ENCODE peak calls at places on chromosomes 2 and 18, in five cellular contexts. A, W, H, G and B are unnamed samples.

GRCh38 chr18:12062974-12063373 is 30.7 kb upstream of the ANKRD62 start:
- DNase-seq in W (no peak), G (no peak), H (no peak), A (no peak), B (no peak)

GRCh38 chr2:26359886-26360473 is 13.4 kb upstream of the ADGRF3 start:
- DNase-seq in W (no peak), G (no peak), H (no peak), A (no peak), B (no peak)

GRCh38 chr2:225226441-225226840 is 173.1 kb upstream of the NYAP2 start:
- DNase-seq in G (no peak), W (no peak), H (no peak), A (no peak), B (no peak)

GRCh38 chr18:46883180-46883579 is 34.1 kb downstream of the PIAS2 start:
- DNase-seq in A (no peak), W (no peak), H (no peak), G (no peak), B (no peak)

GRCh38 chr18:23049698-23050373 is 85.4 kb upstream of the CABLES1 start:
- DNase-seq in W (no peak), A (no peak), H (no peak), G (no peak), B (no peak)

GRCh38 chr2:231883468-231883881 is 42.7 kb downstream of the NPPC start:
- DNase-seq in G (no peak), A (no peak), W (no peak), H (no peak), B (no peak)

GRCh38 chr2:201199847-201200246 is 16.9 kb downstream of the CASP10 start:
- DNase-seq in G (no peak), W (no peak), H (peak), A (no peak), B (no peak)

GRCh38 chr2:133241231-133241575 is 327.1 kb downstream of the NCKAP5 start:
- DNase-seq in W (no peak), H (no peak), G (no peak), A (no peak), B (no peak)

GRCh38 chr2:222844323-222844722 is 16.5 kb upstream of the ACSL3 start:
- DNase-seq in A (no peak), H (no peak), W (no peak), G (no peak), B (peak)

GRCh38 chr18:72692086-72692485 is 147.9 kb upstream of the CBLN2 start:
- DNase-seq in G (no peak), W (no peak), A (no peak), H (peak), B (no peak)

GRCh38 chr2:38830546-38831159 is 45.1 kb downstream of the DHX57 start:
- DNase-seq in H (no peak), G (no peak), W (no peak), A (no peak), B (no peak)

GRCh38 chr18:74951165-74951760 is 257.7 kb downstream of the PTGR3 start:
- DNase-seq in H (no peak), W (peak), A (no peak), G (peak), B (no peak)

GRCh38 chr18:3579701-3580100 is 129.7 kb downstream of the TGIF1 start:
- DNase-seq in A (no peak), G (no peak), H (no peak), W (no peak), B (no peak)

GRCh38 chr2:156436477-156437085 is 402 bp downstream of the GPD2 start:
- DNase-seq in G (no peak), W (no peak), A (no peak), H (no peak), B (peak)

GRCh38 chr2:204177251-204177976 is 240.9 kb downstream of the ICOS start:
- DNase-seq in W (no peak), A (no peak), H (no peak), G (no peak), B (no peak)

GRCh38 chr2:170038734-170039133 is 139.2 kb upstream of the MYO3B start:
- DNase-seq in G (no peak), A (no peak), W (no peak), H (no peak), B (no peak)

GRCh38 chr2:179447426-179447825 is 182.8 kb upstream of the SESTD1 start:
- DNase-seq in G (no peak), H (no peak), A (no peak), W (no peak), B (no peak)

GRCh38 chr2:132503621-132504200 is 87.1 kb downstream of the GPR39 start:
- DNase-seq in A (no peak), W (no peak), H (no peak), G (no peak), B (no peak)

GRCh38 chr2:108583903-108584520 is 49.7 kb downstream of the LIMS1 start:
- DNase-seq in H (peak), G (no peak), A (peak), W (peak), B (no peak)

GRCh38 chr2:16763493-16763899 is 97.9 kb upstream of the CYRIA start:
- DNase-seq in W (no peak), A (no peak), H (no peak), G (no peak), B (peak)

GRCh38 chr2:120669121-120669952 is 66.3 kb upstream of the GLI2 start:
- DNase-seq in W (peak), G (no peak), H (peak), A (peak), B (no peak)

GRCh38 chr2:217030081-217030480 is 170.2 kb upstream of the TNP1 start:
- DNase-seq in H (no peak), A (no peak), G (no peak), W (no peak), B (no peak)

GRCh38 chr2:70362661-70363060 is 60.8 kb upstream of the FAM136A start:
- DNase-seq in G (no peak), W (peak), A (no peak), H (no peak), B (no peak)

GRCh38 chr2:28736034-28736433 is 15.6 kb upstream of the PPP1CB start:
- DNase-seq in A (no peak), W (no peak), G (no peak), H (peak), B (no peak)

GRCh38 chr2:97712693-97713295 is 582 bp upstream of the ZAP70 start:
- DNase-seq in W (no peak), H (no peak), A (no peak), G (no peak), B (no peak)

GRCh38 chr2:203774760-203775159 is 68.3 kb downstream of the CD28 start:
- DNase-seq in H (no peak), A (no peak), G (no peak), W (no peak), B (no peak)

GRCh38 chr18:28116461-28116860 is 60.5 kb downstream of the CDH2 start:
- DNase-seq in H (no peak), W (peak), A (no peak), G (no peak), B (no peak)

GRCh38 chr2:36478332-36478738 is 119.6 kb downstream of the FEZ2 start:
- DNase-seq in W (no peak), H (peak), A (no peak), G (no peak), B (peak)

GRCh38 chr2:124187948-124188347 is 162.9 kb downstream of the CNTNAP5 start:
- DNase-seq in W (no peak), H (no peak), G (no peak), A (no peak), B (no peak)

GRCh38 chr18:22999212-22999611 is 66.1 kb downstream of the RBBP8 start:
- DNase-seq in G (no peak), W (no peak), A (no peak), H (no peak), B (no peak)

GRCh38 chr2:216404010-216404618 is 8.2 kb upstream of the SMARCAL1 start:
- DNase-seq in W (peak), A (peak), G (no peak), H (peak), B (no peak)

GRCh38 chr18:4352746-4353522 is 102.2 kb downstream of the DLGAP1 start:
- DNase-seq in G (no peak), A (no peak), H (no peak), W (no peak), B (no peak)

GRCh38 chr2:70381821-70382220 is 80.0 kb upstream of the FAM136A start:
- DNase-seq in A (no peak), W (no peak), H (peak), G (no peak), B (no peak)

GRCh38 chr18:63683152-63683551 is 19.6 kb upstream of the SERPINB11 start:
- DNase-seq in A (no peak), H (no peak), W (no peak), G (no peak), B (no peak)

GRCh38 chr2:181131584-181131983 is 151.2 kb downstream of the UBE2E3 start:
- DNase-seq in G (no peak), A (no peak), W (no peak), H (no peak), B (no peak)

GRCh38 chr2:41112228-41112627 is 660.3 kb upstream of the SLC8A1 start:
- DNase-seq in H (no peak), W (no peak), A (no peak), G (no peak), B (no peak)
- TF ChIP-seq GABPA in H (no peak), W (no peak), A (no peak), G (no peak), B (no peak)

GRCh38 chr2:240949791-240950705 is 43.9 kb downstream of the CROCC2 start:
- DNase-seq in A (no peak), W (no peak), G (no peak), H (no peak), B (no peak)
- TF ChIP-seq REST in A (no peak), W (no peak), G (no peak), H (no peak), B (no peak)

DNA sequence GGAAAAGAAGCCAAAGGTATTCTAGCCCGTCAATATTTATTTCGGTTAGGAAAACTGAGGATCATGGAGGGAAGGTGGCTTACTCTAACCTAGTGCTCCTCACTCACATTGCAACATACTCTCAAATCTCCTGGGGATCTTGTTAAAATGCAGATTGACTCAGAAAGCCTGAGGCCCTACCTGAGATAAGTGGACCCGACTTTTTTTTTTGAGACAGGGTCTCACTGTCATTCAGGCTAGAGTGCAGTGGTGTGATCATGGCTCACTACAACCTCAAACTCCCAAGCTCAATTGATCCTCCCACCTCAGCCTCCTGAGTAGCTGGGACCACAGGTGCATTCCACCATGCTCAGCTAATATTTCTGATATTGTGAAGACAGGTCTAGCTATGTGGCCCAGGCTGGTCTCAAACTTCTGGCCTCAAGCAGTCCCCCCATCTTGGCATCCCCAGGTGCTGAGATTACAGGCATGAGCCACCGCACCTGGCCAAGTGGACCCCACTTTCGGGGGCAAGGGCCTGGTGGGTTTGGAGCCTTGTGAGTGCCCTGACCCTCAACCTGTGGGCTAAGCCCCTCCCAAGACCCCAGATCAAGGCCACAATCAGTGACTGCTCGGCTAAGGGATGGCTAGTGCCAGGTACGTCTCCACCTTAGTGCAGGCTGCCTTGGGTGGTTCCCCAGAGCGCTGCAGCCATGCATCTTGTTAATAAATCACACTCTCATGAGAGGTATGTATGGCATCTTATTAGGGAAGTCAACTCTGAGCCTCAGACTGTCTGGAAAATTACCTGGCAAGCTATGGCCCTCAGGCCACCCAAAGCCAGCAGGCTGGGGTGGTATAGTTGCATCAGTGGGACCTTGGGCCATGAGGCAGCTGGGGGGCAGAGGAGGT is 1.1 kb upstream of the NEURL3 start:
- DNase-seq in G (no peak), A (no peak), H (peak), W (no peak), B (no peak)
- TF ChIP-seq GABPA in G (no peak), A (no peak), H (no peak), W (no peak), B (no peak)

DNA sequence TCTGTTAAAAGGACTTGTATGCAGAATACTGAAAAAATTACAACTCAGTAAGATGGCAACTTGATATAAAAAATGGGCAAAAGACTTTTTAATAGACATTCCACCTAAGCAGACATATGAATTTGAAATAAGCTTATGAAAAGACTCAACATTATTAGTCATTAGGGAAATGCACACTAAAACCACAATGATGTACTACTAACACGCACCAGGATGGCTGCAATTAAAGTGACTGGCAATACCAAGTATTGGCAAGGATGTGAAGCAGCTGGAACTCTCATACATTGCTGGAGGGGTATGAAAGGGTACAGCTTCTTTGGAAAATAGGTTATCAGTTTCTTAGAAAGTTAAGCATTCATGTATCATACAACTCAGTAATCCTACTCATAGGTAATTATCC is 3.2 kb upstream of the ENOSF1 start:
- DNase-seq in A (no peak), G (no peak), H (no peak), W (no peak), B (no peak)
- TF ChIP-seq REST in A (no peak), G (no peak), H (no peak), W (no peak), B (no peak)

DNA sequence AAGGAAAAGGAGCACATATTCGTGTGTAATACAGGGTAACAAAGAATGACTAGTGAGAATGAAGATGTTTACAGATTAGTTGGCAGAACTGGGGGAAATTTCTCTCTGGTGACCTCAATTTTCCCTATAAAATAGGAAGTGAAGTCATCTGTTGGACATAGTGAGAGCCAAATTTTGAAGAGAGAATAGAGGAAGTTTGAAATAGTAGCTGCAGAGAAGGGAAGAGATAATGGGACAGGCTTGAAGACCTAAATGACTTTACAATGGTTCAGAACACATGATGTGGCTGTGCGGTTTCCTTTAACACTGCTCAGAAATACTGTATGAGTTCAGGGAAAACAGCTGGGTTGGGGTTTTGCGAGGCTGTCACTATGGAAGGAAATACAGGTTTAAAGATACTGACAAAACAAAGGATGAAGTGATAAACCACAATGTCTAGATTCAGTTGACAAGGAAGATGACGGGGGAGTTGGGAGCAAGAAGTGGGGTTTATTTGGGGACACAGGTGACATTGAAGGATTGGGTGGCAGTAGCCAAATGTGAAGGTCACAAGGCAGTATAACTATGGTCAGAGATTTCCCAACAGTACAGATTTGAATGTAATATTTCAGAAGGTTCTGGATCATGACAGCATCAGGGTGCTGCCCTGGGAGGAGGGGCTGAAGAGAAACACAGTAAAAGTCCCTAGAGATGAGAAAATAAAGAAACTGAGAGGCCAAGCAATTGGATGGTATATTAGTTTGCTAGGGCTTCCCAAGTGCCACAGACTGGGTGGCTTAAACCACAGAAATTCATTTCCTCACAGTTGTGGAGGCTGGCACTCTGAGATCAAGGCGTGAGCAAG is 82.6 kb upstream of the TANK start:
- DNase-seq in A (no peak), W (no peak), H (no peak), G (peak), B (no peak)
- TF ChIP-seq GABPA in A (peak), W (no peak), H (no peak), G (peak), B (peak)

GRCh38 chr2:237405605-237406004 is 8.4 kb downstream of the COL6A3 start:
- DNase-seq in H (no peak), G (no peak), W (no peak), A (no peak), B (no peak)

GRCh38 chr2:237407734-237408133 is 6.2 kb downstream of the COL6A3 start:
- DNase-seq in G (no peak), W (no peak), A (no peak), H (no peak), B (no peak)

GRCh38 chr2:237405006-237405559 is 8.9 kb downstream of the COL6A3 start:
- DNase-seq in H (no peak), W (no peak), A (no peak), G (no peak), B (no peak)

GRCh38 chr2:237410949-237411635 is 2.9 kb downstream of the COL6A3 start:
- DNase-seq in W (no peak), G (no peak), H (no peak), A (no peak), B (no peak)

DNA sequence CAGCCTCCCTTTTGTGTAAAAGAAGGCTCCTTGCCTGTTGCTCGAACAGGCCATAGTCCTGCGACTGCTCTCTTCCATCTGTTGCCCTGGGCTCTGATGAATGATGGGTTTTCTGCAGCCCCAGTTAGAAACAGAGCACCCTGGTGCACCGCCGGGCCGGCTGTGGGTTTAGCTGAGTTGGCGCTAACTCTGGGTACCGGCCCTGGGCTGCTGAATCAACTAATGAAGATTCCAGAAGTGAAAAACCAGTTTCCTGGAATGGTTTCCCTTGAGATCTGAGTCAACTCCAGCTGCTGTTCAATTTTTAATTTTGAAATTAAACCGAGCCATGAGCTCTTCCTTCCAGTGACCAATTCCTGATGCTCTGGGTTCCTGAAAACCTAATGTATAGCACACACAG is 5.7 kb downstream of the COL6A3 start:
- DNase-seq in G (no peak), W (no peak), H (no peak), A (no peak), B (no peak)
- TF ChIP-seq REST in G (no peak), W (no peak), H (no peak), A (no peak), B (no peak)

GRCh38 chr2:175432021-175432420 is 250.5 kb upstream of the ATP5MC3 start:
- DNase-seq in W (no peak), H (no peak), A (no peak), G (no peak), B (no peak)
- TF ChIP-seq GABPA in W (no peak), H (no peak), A (no peak), G (no peak), B (no peak)

GRCh38 chr2:19864369-19864768 is 37.4 kb downstream of the TTC32 start:
- DNase-seq in H (no peak), G (no peak), A (no peak), W (no peak), B (no peak)

GRCh38 chr2:19861771-19862170 is 40.0 kb downstream of the TTC32 start:
- DNase-seq in A (no peak), H (no peak), W (no peak), G (no peak), B (no peak)

GRCh38 chr2:19866741-19867140 is 35.0 kb downstream of the TTC32 start:
- DNase-seq in H (no peak), G (no peak), A (no peak), W (no peak), B (no peak)

GRCh38 chr2:19865151-19865550 is 36.6 kb downstream of the TTC32 start:
- DNase-seq in A (no peak), H (peak), G (no peak), W (no peak), B (no peak)

DNA sequence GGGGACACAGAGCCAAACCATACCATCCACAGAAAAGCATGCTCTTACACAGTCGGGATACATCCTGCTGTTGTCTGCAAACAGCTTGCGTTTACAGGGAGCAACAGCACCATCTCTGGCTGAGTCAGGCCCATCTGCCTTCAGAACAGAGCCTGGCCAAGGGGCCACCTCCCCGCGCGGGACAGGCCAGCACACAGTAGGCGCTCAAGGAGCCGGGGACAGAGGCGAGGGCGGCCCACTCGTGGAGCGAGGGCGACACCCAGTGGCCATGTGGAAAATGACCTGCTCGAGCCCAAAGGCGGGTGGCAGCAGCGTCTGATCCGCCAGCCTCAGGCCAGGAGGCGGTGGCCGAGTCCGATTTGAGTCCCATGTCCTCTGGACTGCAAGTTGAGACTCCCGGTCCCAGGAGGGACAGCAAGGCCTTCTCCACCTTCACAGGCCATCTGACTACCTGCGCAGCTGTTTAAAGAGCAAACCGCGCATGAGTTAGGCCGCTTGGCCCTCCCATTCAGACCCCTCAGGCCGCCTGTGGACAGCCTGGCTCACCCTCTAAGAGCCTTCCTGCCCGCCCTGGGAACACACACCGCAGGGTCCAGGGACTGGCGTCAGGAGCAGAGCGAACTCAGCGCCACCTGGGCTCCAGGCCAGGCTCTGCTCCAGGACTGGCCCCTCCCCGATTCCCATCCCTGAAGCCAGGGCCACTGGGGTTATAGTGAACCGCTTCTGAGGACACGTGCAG is 38.3 kb downstream of the TTC32 start:
- DNase-seq in G (no peak), W (peak), H (peak), A (peak), B (peak)
- TF ChIP-seq REST in G (no peak), W (no peak), H (no peak), A (no peak), B (no peak)

GRCh38 chr18:76687271-76688006 is 134.9 kb upstream of the ZNF236 start:
- DNase-seq in G (no peak), H (no peak), W (no peak), A (no peak), B (no peak)
- TF ChIP-seq GABPA in G (no peak), H (no peak), W (no peak), A (no peak), B (no peak)